ENCODE peak calls at places on chromosomes 2 and 18, in ten cellular contexts. J is transverse colon; X is hepatocyte; K is ovary; B is CD4-positive, alpha-beta T cell; Y is IMR-90; V is aorta; T is RWPE1; C is tibial artery; D is CD4-positive, alpha-beta memory T cell. G is an unnamed sample.

GRCh38 chr2:71113843-71114242 is 16.2 kb downstream of the MCEE start:
- DNase-seq in J (no peak), X (no peak), K (no peak), B (no peak), Y (no peak), V (no peak), T (no peak), C (no peak), D (no peak), G (no peak)

GRCh38 chr2:85234879-85235278 is 92.9 kb downstream of the TGOLN2 start:
- DNase-seq in J (no peak), X (no peak), K (no peak), B (no peak), Y (no peak), V (no peak), T (no peak), C (no peak), D (no peak), G (peak; percentile 85)

GRCh38 chr2:113357071-113357470 is 78.3 kb upstream of the PAX8 start:
- DNase-seq in J (no peak), X (no peak), K (no peak), B (no peak), Y (no peak), V (no peak), T (no peak), C (no peak), D (no peak), G (peak; percentile 19)

GRCh38 chr2:38905251-38905650 is 15.6 kb downstream of the ARHGEF33 start:
- DNase-seq in J (no peak), X (no peak), K (no peak), B (no peak), Y (no peak), V (no peak), T (no peak), C (no peak), D (no peak), G (no peak)

GRCh38 chr18:74132201-74132600 is 15.4 kb downstream of the FBXO15 start:
- DNase-seq in J (no peak), X (no peak), K (no peak), B (no peak), Y (peak; percentile 82), V (no peak), T (no peak), C (no peak), D (no peak), G (no peak)

GRCh38 chr18:70142021-70142420 is 63.5 kb downstream of the RTTN start:
- DNase-seq in J (no peak), X (no peak), K (no peak), B (no peak), Y (no peak), V (no peak), T (no peak), C (no peak), D (no peak), G (no peak)

GRCh38 chr2:239758325-239758877 is 266.7 kb downstream of the NDUFA10 start:
- DNase-seq in J (no peak), X (peak; percentile 75), K (no peak), B (no peak), Y (peak; percentile 3), V (peak; percentile 74), T (peak; percentile 68), C (no peak), D (no peak), G (peak; percentile 39)

GRCh38 chr18:48689548-48689947 is 150.7 kb downstream of the CTIF start:
- DNase-seq in J (no peak), X (no peak), K (no peak), B (no peak), Y (no peak), V (peak; percentile 36), T (no peak), C (no peak), D (no peak), G (no peak)

GRCh38 chr18:23502516-23503037 is 734 bp upstream of the RMC1 start:
- DNase-seq in J (peak; percentile 28), X (no peak), K (no peak), B (no peak), Y (no peak), V (no peak), T (no peak), C (no peak), D (no peak), G (no peak)

GRCh38 chr18:23501626-23502025 is 1.7 kb upstream of the RMC1 start:
- DNase-seq in J (no peak), X (no peak), K (no peak), B (no peak), Y (no peak), V (no peak), T (no peak), C (no peak), D (no peak), G (no peak)

GRCh38 chr18:23504720-23505119 is 1.4 kb downstream of the RMC1 start:
- DNase-seq in J (no peak), X (peak; percentile 30), K (no peak), B (no peak), Y (no peak), V (no peak), T (no peak), C (no peak), D (peak; percentile 23), G (no peak)

GRCh38 chr18:23503967-23504352 is 649 bp downstream of the RMC1 start:
- DNase-seq in J (no peak), X (no peak), K (no peak), B (no peak), Y (no peak), V (peak; percentile 73), T (no peak), C (no peak), D (peak; percentile 29), G (no peak)

DNA sequence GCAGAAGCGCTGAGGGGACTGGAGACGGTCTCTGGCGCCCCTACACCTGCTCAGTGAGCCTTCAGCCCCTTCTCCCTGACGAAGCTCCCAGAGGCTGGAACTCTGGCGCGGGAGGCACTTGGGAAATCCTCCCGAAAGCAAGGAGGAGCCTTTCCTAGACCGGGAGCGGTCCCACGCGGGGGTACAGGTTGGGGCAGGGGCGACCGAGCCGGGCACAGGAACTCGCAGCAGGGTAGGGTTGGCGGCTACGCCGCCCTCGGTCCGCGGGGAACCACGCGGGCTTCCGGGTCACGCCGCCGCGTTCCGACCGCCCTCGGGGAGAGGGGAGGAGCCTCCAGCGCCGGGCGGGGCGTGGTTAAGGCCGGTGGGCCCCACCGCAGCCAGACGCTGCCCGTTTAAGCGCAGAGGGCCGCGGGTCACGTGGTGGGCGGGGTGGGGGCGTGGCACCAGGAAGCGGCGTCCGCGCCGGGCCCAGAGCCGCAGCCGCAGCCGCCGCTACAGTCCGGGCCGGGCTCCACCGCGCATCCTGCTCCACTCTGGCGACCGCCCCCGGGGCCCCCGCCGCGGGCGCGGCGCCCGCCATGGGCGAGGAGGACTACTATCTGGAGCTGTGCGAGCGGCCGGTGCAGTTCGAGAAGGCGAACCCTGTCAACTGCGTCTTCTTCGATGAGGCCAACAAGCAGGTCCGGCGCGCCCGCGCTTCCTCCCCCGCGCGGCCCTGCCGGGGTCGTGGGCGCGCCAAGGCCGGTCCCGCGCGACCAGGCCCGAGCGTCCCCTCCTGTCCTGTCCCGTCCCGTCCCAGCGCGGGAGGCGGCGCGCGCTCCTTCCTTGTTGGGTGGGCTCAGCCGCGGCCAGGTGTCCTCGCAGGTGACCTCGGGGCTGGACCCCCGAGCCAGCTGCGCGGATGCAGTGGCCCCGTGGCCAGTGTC is at the start of gene RMC1:
- DNase-seq in J (peak; percentile 98), X (peak; percentile 99), K (peak; percentile 98), B (peak; percentile 97), Y (peak; percentile 90), V (peak; percentile 99), T (peak; percentile 87), C (peak; percentile 97), D (peak; percentile 96), G (peak; percentile 95)
- H3K27ac ChIP-seq in J (peak within 1 kb of the TSS; percentile 94), X (peak within 1 kb of the TSS; percentile 94), K (peak within 1 kb of the TSS; percentile 93), B (peak within 1 kb of the TSS; percentile 86), Y (peak within 1 kb of the TSS; percentile 74), V (peak within 1 kb of the TSS; percentile 99), T (peak within 1 kb of the TSS; percentile 83), C (peak within 1 kb of the TSS; percentile 93), D (peak within 1 kb of the TSS; percentile 82), G (peak within 1 kb of the TSS; percentile 73)

GRCh38 chr18:33818145-33818544 is 240.1 kb downstream of the ASXL3 start:
- DNase-seq in J (no peak), X (no peak), K (no peak), B (no peak), Y (no peak), V (no peak), T (no peak), C (no peak), D (no peak), G (no peak)

GRCh38 chr18:33817096-33817495 is 239.1 kb downstream of the ASXL3 start:
- DNase-seq in J (no peak), X (no peak), K (no peak), B (no peak), Y (peak; percentile 78), V (no peak), T (no peak), C (no peak), D (no peak), G (peak; percentile 85)

GRCh38 chr18:33821503-33821902 is 243.5 kb downstream of the ASXL3 start:
- DNase-seq in J (no peak), X (peak; percentile 18), K (no peak), B (no peak), Y (peak; percentile 66), V (no peak), T (peak; percentile 9), C (no peak), D (no peak), G (no peak)

GRCh38 chr18:33826151-33826550 is 248.1 kb downstream of the ASXL3 start:
- DNase-seq in J (no peak), X (no peak), K (no peak), B (no peak), Y (no peak), V (no peak), T (no peak), C (no peak), D (no peak), G (no peak)

DNA sequence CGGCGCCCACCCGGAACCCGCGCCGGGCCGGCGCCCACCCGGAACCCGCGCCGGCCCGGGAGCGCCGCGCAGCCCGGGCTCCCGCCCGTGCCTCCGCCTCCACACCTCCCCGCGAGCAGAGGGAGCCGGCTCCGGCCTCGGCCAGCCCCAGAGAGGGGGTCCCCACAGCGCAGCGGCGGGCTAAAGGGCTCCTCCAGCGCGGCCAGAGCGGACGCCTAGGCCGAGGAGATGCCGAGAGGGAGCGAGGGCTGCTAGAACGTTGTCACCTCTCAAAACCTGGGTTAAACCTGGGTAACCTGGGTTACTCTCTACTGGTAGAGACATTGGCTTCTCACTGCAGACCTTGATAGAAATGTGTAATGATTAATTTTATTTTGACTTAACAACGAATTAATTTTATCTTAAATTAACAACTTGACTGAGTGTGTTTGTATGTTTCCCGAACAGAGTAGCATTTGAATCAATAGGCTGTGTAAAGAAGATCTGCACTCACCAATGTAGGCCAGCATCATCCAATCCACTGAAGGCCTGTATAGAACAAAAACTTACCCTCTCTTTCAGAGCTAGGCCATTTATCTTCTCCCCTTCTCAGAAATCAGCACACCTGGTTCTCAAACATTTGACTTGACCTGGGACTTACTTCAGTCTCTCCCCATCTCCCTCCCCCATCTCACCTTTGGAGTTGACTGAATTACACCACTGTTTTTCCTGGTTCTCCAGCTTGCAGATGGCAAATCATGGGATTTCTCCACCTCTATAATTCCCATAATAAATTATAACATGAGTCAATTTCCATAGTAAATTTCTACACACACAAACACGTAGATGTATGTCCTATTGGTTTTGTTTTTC is 242.7 kb downstream of the ASXL3 start:
- DNase-seq in J (no peak), X (no peak), K (no peak), B (no peak), Y (no peak), V (no peak), T (no peak), C (no peak), D (no peak), G (peak; percentile 21)
- H3K27ac ChIP-seq in J (peak overlapping the region; percentile 78), X (no peak overlapping the region), K (no peak overlapping the region), B (no peak overlapping the region), Y (peak overlapping the region; percentile 64), V (no peak overlapping the region), T (no peak overlapping the region), C (no peak overlapping the region), D (no peak overlapping the region), G (no peak overlapping the region)

GRCh38 chr2:74183878-74184277 is 5.2 kb upstream of the MOB1A start:
- DNase-seq in J (no peak), X (no peak), K (no peak), B (no peak), Y (no peak), V (no peak), T (no peak), C (no peak), D (no peak), G (no peak)
- H3K27ac ChIP-seq in J (no peak overlapping the region), X (no peak overlapping the region), K (no peak overlapping the region), B (no peak overlapping the region), Y (no peak overlapping the region), V (no peak overlapping the region), T (no peak overlapping the region), C (no peak overlapping the region), D (no peak overlapping the region), G (no peak overlapping the region)

GRCh38 chr18:28163201-28163778 is 13.6 kb downstream of the CDH2 start:
- DNase-seq in J (no peak), X (no peak), K (no peak), B (no peak), Y (peak; percentile 84), V (no peak), T (no peak), C (no peak), D (no peak), G (no peak)

GRCh38 chr18:28159055-28159454 is 17.9 kb downstream of the CDH2 start:
- DNase-seq in J (no peak), X (no peak), K (no peak), B (no peak), Y (no peak), V (no peak), T (no peak), C (no peak), D (no peak), G (peak; percentile 65)

GRCh38 chr18:28153485-28154065 is 23.4 kb downstream of the CDH2 start:
- DNase-seq in J (no peak), X (no peak), K (no peak), B (no peak), Y (peak; percentile 60), V (no peak), T (no peak), C (no peak), D (no peak), G (no peak)

GRCh38 chr18:28161608-28162599 is 15.0 kb downstream of the CDH2 start:
- DNase-seq in J (no peak), X (peak; percentile 40), K (no peak), B (no peak), Y (peak; percentile 80), V (no peak), T (no peak), C (no peak), D (no peak), G (no peak)

DNA sequence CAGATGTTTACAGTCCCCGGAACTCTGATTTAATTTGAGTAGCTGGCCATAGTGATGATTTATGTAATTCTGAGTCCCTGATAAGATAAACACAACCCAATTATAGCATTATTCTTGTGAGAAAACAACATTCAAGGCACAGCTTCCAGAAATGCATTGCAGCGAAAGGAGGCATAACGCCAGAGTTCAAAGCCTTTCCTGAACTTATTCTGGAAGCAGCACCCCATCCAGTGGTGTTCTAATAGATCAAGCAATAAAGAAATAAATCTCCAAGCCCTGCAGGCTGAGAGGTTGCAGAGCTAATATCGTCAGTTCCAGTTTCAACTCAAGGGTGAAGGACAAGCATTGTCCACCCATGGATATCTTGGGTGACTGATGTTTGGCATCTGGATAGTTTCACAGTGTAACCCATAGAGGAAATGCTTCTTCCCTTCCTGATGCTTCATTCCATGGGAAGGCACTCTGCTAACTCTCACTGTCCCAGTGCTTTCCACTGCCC is 18.8 kb downstream of the CDH2 start:
- DNase-seq in J (no peak), X (no peak), K (no peak), B (no peak), Y (peak; percentile 30), V (no peak), T (no peak), C (no peak), D (no peak), G (no peak)
- H3K27ac ChIP-seq in J (no peak overlapping the region), X (peak overlapping the region; percentile 10), K (no peak overlapping the region), B (no peak overlapping the region), Y (no peak overlapping the region), V (no peak overlapping the region), T (no peak overlapping the region), C (no peak overlapping the region), D (no peak overlapping the region), G (no peak overlapping the region)

G was measured in mesendoderm.